ENCODE peak calls at places on chromosomes 5 and 9, in nine cellular contexts. D is sigmoid colon, U is ovary, C is uterus, Z is body of pancreas, Q is tibial nerve, F is heart left ventricle, E is HCT116, I is IMR-90. V is an unnamed sample.

GRCh38 chr9:114484854-114485443 is 20.3 kb downstream of the WHRN start:
- DNase-seq in D (no peak), U (no peak), C (no peak), Z (no peak), Q (no peak), F (no peak), E (peak), I (peak), V (peak)

GRCh38 chr5:98425626-98426025 is 347.8 kb upstream of the RGMB start:
- DNase-seq in D (no peak), U (no peak), C (no peak), Z (no peak), Q (no peak), F (no peak), E (no peak), I (no peak), V (no peak)

GRCh38 chr5:22928821-22929482 is 75.8 kb upstream of the CDH12 start:
- DNase-seq in D (no peak), U (no peak), C (no peak), Z (no peak), Q (no peak), F (no peak), E (no peak), I (no peak), V (no peak)

GRCh38 chr5:154059039-154059430 is 20.3 kb downstream of the MFAP3 start:
- DNase-seq in D (no peak), U (no peak), C (no peak), Z (no peak), Q (no peak), F (no peak), E (no peak), I (no peak), V (no peak)

GRCh38 chr5:123215929-123216702 is 127.1 kb downstream of the PRDM6 start:
- DNase-seq in D (no peak), U (no peak), C (no peak), Z (no peak), Q (no peak), F (no peak), E (peak), I (no peak), V (no peak)

GRCh38 chr9:134884492-134884891 is 3.9 kb downstream of the FCN2 start:
- DNase-seq in D (no peak), U (no peak), C (no peak), Z (no peak), Q (no peak), F (peak), E (no peak), I (no peak), V (no peak)

GRCh38 chr5:146767534-146767933 is 111.0 kb downstream of the PPP2R2B start:
- DNase-seq in D (no peak), U (no peak), C (no peak), Z (no peak), Q (no peak), F (no peak), E (no peak), I (no peak), V (no peak)

GRCh38 chr9:93585695-93586094 is 9.3 kb downstream of the PHF2 start:
- DNase-seq in D (no peak), U (no peak), C (no peak), Z (no peak), Q (no peak), F (no peak), E (no peak), I (no peak), V (no peak)

GRCh38 chr5:21164425-21164824 is 1176.4 kb upstream of the CDH18 start:
- DNase-seq in D (no peak), U (no peak), C (no peak), Z (no peak), Q (no peak), F (no peak), E (no peak), I (no peak), V (no peak)

GRCh38 chr9:98071737-98072136 is 15.2 kb downstream of the NANS start:
- DNase-seq in D (no peak), U (no peak), C (no peak), Z (no peak), Q (no peak), F (no peak), E (no peak), I (no peak), V (no peak)

GRCh38 chr5:154260224-154260859 is 69.8 kb downstream of the GALNT10 start:
- DNase-seq in D (no peak), U (no peak), C (no peak), Z (no peak), Q (no peak), F (no peak), E (no peak), I (no peak), V (no peak)

GRCh38 chr9:121861501-121862180 is 210.2 kb downstream of the DAB2IP start:
- DNase-seq in D (no peak), U (no peak), C (peak), Z (no peak), Q (no peak), F (peak), E (peak), I (no peak), V (no peak)

GRCh38 chr5:1118738-1119137 is 6.9 kb upstream of the SLC12A7 start:
- DNase-seq in D (peak), U (peak), C (peak), Z (peak), Q (no peak), F (peak), E (no peak), I (no peak), V (no peak)

GRCh38 chr5:91499943-91500531 is 116.9 kb upstream of the ARRDC3 start:
- DNase-seq in D (no peak), U (no peak), C (no peak), Z (no peak), Q (no peak), F (no peak), E (peak), I (peak), V (peak)

DNA sequence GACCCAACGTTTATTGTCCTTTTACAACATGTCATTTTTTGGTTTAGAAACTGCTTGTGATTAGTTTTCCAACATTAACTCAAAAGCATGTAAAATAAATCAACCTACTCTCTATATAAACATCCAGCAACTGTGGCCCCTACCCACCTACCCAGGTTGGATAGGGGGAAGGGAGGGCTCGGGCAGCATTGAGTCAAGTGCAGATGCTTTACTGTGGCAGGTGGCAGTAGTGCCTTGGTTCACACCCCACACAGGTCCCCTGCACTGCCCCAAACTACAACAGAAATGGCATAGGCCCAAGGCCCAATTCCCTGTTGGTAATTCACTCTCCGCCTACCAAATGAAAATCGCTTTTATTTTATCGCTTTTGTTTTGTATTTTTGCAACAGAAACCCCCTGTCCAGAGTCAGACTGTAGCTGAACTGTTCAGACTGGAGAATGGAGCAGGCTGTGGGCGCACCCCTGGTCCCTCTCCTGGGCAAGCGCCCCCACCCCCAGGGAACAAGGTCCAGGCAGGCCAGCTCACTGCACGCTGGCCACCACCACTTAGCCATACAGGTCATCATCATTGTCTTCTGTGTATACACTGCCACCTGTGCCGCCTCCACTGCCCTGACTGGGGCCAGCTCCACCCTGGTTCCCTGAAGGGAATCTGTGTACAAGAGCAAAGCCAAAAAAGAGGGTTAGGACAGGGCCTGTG is 15.7 kb downstream of the VCP start:
- DNase-seq in D (no peak), U (no peak), C (no peak), Z (no peak), Q (no peak), F (no peak), E (no peak), I (no peak), V (no peak)
- TF ChIP-seq POLR2A in D (no peak), U (no peak), C (no peak), Z (no peak), Q (no peak), F (no peak), E (no peak), I (no peak), V (no peak)

DNA sequence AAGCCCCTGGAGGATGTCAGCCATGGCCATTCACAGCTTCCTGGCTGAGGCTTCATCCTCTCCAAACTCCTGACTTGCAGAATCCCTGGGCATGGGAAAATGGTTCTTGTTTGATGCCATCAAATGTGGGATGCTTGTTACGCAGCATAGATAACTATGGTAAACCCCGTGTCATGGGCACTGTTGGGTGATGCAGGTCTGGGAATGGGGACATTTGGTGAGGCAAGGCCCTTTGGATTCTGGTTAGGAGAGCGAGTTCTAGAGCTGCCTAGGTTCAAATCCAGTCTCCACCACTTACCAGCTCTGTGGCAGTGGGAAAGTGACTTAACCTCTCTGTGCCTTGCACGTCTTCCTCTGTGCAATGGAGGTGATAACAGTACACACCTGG is 41.7 kb upstream of the ANKRD33B start:
- DNase-seq in D (no peak), U (no peak), C (no peak), Z (no peak), Q (no peak), F (no peak), E (no peak), I (no peak), V (no peak)
- TF ChIP-seq POLR2A in D (no peak), U (no peak), C (no peak), Z (no peak), Q (no peak), F (no peak), E (no peak), I (no peak), V (no peak)

GRCh38 chr9:137111788-137112563 is 2.6 kb downstream of the DPP7 start:
- DNase-seq in D (no peak), U (no peak), C (no peak), Z (no peak), Q (no peak), F (no peak), E (no peak), I (no peak), V (no peak)

GRCh38 chr9:137109250-137110146 is 5.0 kb downstream of the DPP7 start:
- DNase-seq in D (no peak), U (no peak), C (no peak), Z (no peak), Q (no peak), F (no peak), E (no peak), I (no peak), V (no peak)

GRCh38 chr9:137108608-137109249 is 5.8 kb downstream of the DPP7 start:
- DNase-seq in D (peak), U (no peak), C (no peak), Z (no peak), Q (no peak), F (no peak), E (no peak), I (no peak), V (no peak)

GRCh38 chr9:137110911-137111787 is 3.4 kb downstream of the DPP7 start:
- DNase-seq in D (no peak), U (no peak), C (no peak), Z (no peak), Q (no peak), F (no peak), E (no peak), I (no peak), V (no peak)

GRCh38 chr9:137110147-137110910 is 4.2 kb downstream of the DPP7 start:
- DNase-seq in D (peak), U (no peak), C (no peak), Z (no peak), Q (no peak), F (no peak), E (no peak), I (no peak), V (no peak)
- TF ChIP-seq POLR2A in D (no peak), U (no peak), C (no peak), Z (no peak), Q (no peak), F (no peak), E (no peak), I (no peak), V (no peak)

GRCh38 chr9:130405657-130406257 is 39.0 kb upstream of the ASS1 start:
- DNase-seq in D (no peak), U (no peak), C (no peak), Z (no peak), Q (no peak), F (no peak), E (no peak), I (no peak), V (no peak)
- TF ChIP-seq POLR2A in D (no peak), U (no peak), C (no peak), Z (no peak), Q (no peak), F (no peak), E (no peak), I (no peak), V (no peak)

GRCh38 chr5:88834499-88834898 is 48.5 kb downstream of the MEF2C start:
- DNase-seq in D (no peak), U (no peak), C (no peak), Z (no peak), Q (no peak), F (no peak), E (no peak), I (no peak), V (no peak)

GRCh38 chr5:88837222-88837621 is 45.8 kb downstream of the MEF2C start:
- DNase-seq in D (no peak), U (no peak), C (no peak), Z (no peak), Q (no peak), F (no peak), E (no peak), I (no peak), V (no peak)

GRCh38 chr5:88838500-88838899 is 44.5 kb downstream of the MEF2C start:
- DNase-seq in D (no peak), U (no peak), C (no peak), Z (no peak), Q (no peak), F (no peak), E (no peak), I (no peak), V (no peak)

GRCh38 chr5:88837817-88838216 is 45.2 kb downstream of the MEF2C start:
- DNase-seq in D (no peak), U (no peak), C (no peak), Z (no peak), Q (no peak), F (no peak), E (no peak), I (no peak), V (no peak)

GRCh38 chr5:88836195-88836838 is 46.7 kb downstream of the MEF2C start:
- DNase-seq in D (no peak), U (peak), C (peak), Z (no peak), Q (no peak), F (peak), E (no peak), I (peak), V (no peak)
- TF ChIP-seq POLR2A in D (no peak), U (no peak), C (peak), Z (no peak), Q (no peak), F (no peak), E (no peak), I (no peak), V (no peak)

V was measured in H54.